ENCODE peak calls at places on chromosomes 12 and 14, in seven cellular contexts. One of them, this sample, is unnamed.
A peak's percentile ranks its signal among the peaks of the same experiment; 100 is the strongest.

GRCh38 chr12:112839386-112839972 is 47.9 kb downstream of the RPH3A start:
- DNase-seq in GM13977: no peak
- DNase-seq in lower lobe of right lung: no peak
- DNase-seq in left ventricle myocardium superior: no peak
- DNase-seq in T-helper 9 cell: no peak
- DNase-seq in amygdala: no peak
- DNase-seq in GM03348: no peak
- DNase-seq in this sample: no peak

GRCh38 chr12:71456316-71456715 is 16.7 kb downstream of the LGR5 start:
- DNase-seq in T-helper 9 cell: no peak
- DNase-seq in GM13977: no peak
- DNase-seq in lower lobe of right lung: no peak
- DNase-seq in left ventricle myocardium superior: no peak
- DNase-seq in GM03348: no peak
- DNase-seq in amygdala: no peak
- DNase-seq in this sample: no peak

GRCh38 chr12:27048822-27049752 is 26.7 kb downstream of the MED21 start:
- DNase-seq in amygdala: no peak
- DNase-seq in T-helper 9 cell: no peak
- DNase-seq in GM03348: no peak
- DNase-seq in left ventricle myocardium superior: no peak
- DNase-seq in lower lobe of right lung: no peak
- DNase-seq in GM13977: no peak
- DNase-seq in this sample: no peak

GRCh38 chr14:30559638-30560071 is 697 bp downstream of the G2E3 start:
- DNase-seq in lower lobe of right lung: no peak
- DNase-seq in GM03348: peak; percentile 53
- DNase-seq in amygdala: no peak
- DNase-seq in GM13977: no peak
- DNase-seq in left ventricle myocardium superior: no peak
- DNase-seq in T-helper 9 cell: no peak
- DNase-seq in this sample: no peak

GRCh38 chr14:75968461-75968860 is 13.3 kb downstream of the TGFB3 start:
- DNase-seq in GM03348: peak; percentile 47
- DNase-seq in amygdala: no peak
- DNase-seq in GM13977: no peak
- DNase-seq in left ventricle myocardium superior: no peak
- DNase-seq in T-helper 9 cell: no peak
- DNase-seq in lower lobe of right lung: no peak
- DNase-seq in this sample: no peak

GRCh38 chr14:41957459-41957858 is 350.8 kb downstream of the LRFN5 start:
- DNase-seq in GM03348: no peak
- DNase-seq in lower lobe of right lung: no peak
- DNase-seq in GM13977: no peak
- DNase-seq in left ventricle myocardium superior: no peak
- DNase-seq in T-helper 9 cell: no peak
- DNase-seq in amygdala: no peak
- DNase-seq in this sample: no peak

GRCh38 chr12:124529595-124530276 is 37.7 kb downstream of the NCOR2 start:
- DNase-seq in T-helper 9 cell: no peak
- DNase-seq in GM13977: no peak
- DNase-seq in left ventricle myocardium superior: no peak
- DNase-seq in amygdala: no peak
- DNase-seq in lower lobe of right lung: no peak
- DNase-seq in GM03348: no peak
- DNase-seq in this sample: no peak

GRCh38 chr12:92912052-92912451 is 17.0 kb downstream of the EEA1 start:
- DNase-seq in T-helper 9 cell: no peak
- DNase-seq in left ventricle myocardium superior: no peak
- DNase-seq in GM03348: no peak
- DNase-seq in lower lobe of right lung: no peak
- DNase-seq in GM13977: peak; percentile 8
- DNase-seq in amygdala: no peak
- DNase-seq in this sample: peak; percentile 66

GRCh38 chr12:2970744-2971143 is 11.5 kb downstream of the TEAD4 start:
- DNase-seq in T-helper 9 cell: no peak
- DNase-seq in GM03348: no peak
- DNase-seq in GM13977: no peak
- DNase-seq in left ventricle myocardium superior: no peak
- DNase-seq in lower lobe of right lung: no peak
- DNase-seq in amygdala: no peak
- DNase-seq in this sample: no peak

GRCh38 chr14:100880271-100881101 is 23.0 kb downstream of the RTL1 start:
- DNase-seq in GM13977: no peak
- DNase-seq in amygdala: no peak
- DNase-seq in left ventricle myocardium superior: peak; percentile 19
- DNase-seq in T-helper 9 cell: no peak
- DNase-seq in lower lobe of right lung: peak; percentile 31
- DNase-seq in GM03348: no peak
- DNase-seq in this sample: no peak

GRCh38 chr12:21499765-21500164 is 1.7 kb downstream of the RECQL start:
- DNase-seq in amygdala: no peak
- DNase-seq in GM13977: no peak
- DNase-seq in lower lobe of right lung: no peak
- DNase-seq in T-helper 9 cell: no peak
- DNase-seq in left ventricle myocardium superior: no peak
- DNase-seq in GM03348: no peak
- DNase-seq in this sample: no peak

GRCh38 chr14:30638926-30639325 is 16.8 kb downstream of the SCFD1 start:
- DNase-seq in lower lobe of right lung: peak; percentile 54
- DNase-seq in amygdala: no peak
- DNase-seq in left ventricle myocardium superior: no peak
- DNase-seq in GM03348: no peak
- DNase-seq in GM13977: no peak
- DNase-seq in T-helper 9 cell: no peak
- DNase-seq in this sample: no peak

GRCh38 chr12:54977155-54977554 is 7.4 kb downstream of the TESPA1 start:
- DNase-seq in left ventricle myocardium superior: no peak
- DNase-seq in lower lobe of right lung: no peak
- DNase-seq in GM13977: no peak
- DNase-seq in GM03348: peak; percentile 70
- DNase-seq in T-helper 9 cell: no peak
- DNase-seq in amygdala: no peak
- DNase-seq in this sample: no peak

GRCh38 chr12:108854453-108855283 is 2.7 kb downstream of the SSH1 start:
- DNase-seq in left ventricle myocardium superior: peak; percentile 59
- DNase-seq in GM13977: peak; percentile 57
- DNase-seq in amygdala: no peak
- DNase-seq in lower lobe of right lung: no peak
- DNase-seq in GM03348: peak; percentile 73
- DNase-seq in T-helper 9 cell: no peak
- DNase-seq in this sample: peak; percentile 79

GRCh38 chr14:60153996-60154395 is 11.2 kb downstream of the DHRS7 start:
- DNase-seq in left ventricle myocardium superior: no peak
- DNase-seq in lower lobe of right lung: no peak
- DNase-seq in T-helper 9 cell: no peak
- DNase-seq in GM13977: no peak
- DNase-seq in amygdala: no peak
- DNase-seq in GM03348: no peak
- DNase-seq in this sample: no peak

GRCh38 chr12:55694651-55695050 is 13.1 kb downstream of the ITGA7 start:
- DNase-seq in left ventricle myocardium superior: no peak
- DNase-seq in lower lobe of right lung: no peak
- DNase-seq in GM13977: no peak
- DNase-seq in amygdala: no peak
- DNase-seq in GM03348: no peak
- DNase-seq in T-helper 9 cell: no peak
- DNase-seq in this sample: no peak

GRCh38 chr12:63906876-63907275 is 62.4 kb downstream of the SRGAP1 start:
- DNase-seq in left ventricle myocardium superior: no peak
- DNase-seq in T-helper 9 cell: no peak
- DNase-seq in GM13977: no peak
- DNase-seq in lower lobe of right lung: no peak
- DNase-seq in amygdala: no peak
- DNase-seq in GM03348: no peak
- DNase-seq in this sample: no peak

GRCh38 chr12:53495903-53496751 is 3.1 kb downstream of the MAP3K12 start:
- DNase-seq in left ventricle myocardium superior: peak; percentile 68
- DNase-seq in GM03348: peak; percentile 72
- DNase-seq in lower lobe of right lung: no peak
- DNase-seq in T-helper 9 cell: no peak
- DNase-seq in GM13977: no peak
- DNase-seq in amygdala: no peak
- DNase-seq in this sample: no peak

GRCh38 chr12:108616941-108617858 is 16.5 kb downstream of the SELPLG start:
- DNase-seq in T-helper 9 cell: peak; percentile 68
- DNase-seq in left ventricle myocardium superior: no peak
- DNase-seq in amygdala: no peak
- DNase-seq in lower lobe of right lung: peak; percentile 64
- DNase-seq in GM13977: peak; percentile 90
- DNase-seq in GM03348: no peak
- DNase-seq in this sample: no peak

GRCh38 chr12:51700887-51701286 is 109.9 kb downstream of the SCN8A start:
- DNase-seq in T-helper 9 cell: no peak
- DNase-seq in GM13977: no peak
- DNase-seq in amygdala: no peak
- DNase-seq in GM03348: no peak
- DNase-seq in left ventricle myocardium superior: no peak
- DNase-seq in lower lobe of right lung: no peak
- DNase-seq in this sample: no peak

GRCh38 chr12:81468206-81468605 is 290.9 kb downstream of the PPFIA2 start:
- DNase-seq in left ventricle myocardium superior: no peak
- DNase-seq in lower lobe of right lung: no peak
- DNase-seq in GM03348: peak; percentile 7
- DNase-seq in GM13977: no peak
- DNase-seq in amygdala: no peak
- DNase-seq in T-helper 9 cell: no peak
- DNase-seq in this sample: no peak

GRCh38 chr12:24823808-24824515 is 124.9 kb downstream of the BCAT1 start:
- DNase-seq in GM03348: no peak
- DNase-seq in left ventricle myocardium superior: no peak
- DNase-seq in T-helper 9 cell: no peak
- DNase-seq in lower lobe of right lung: no peak
- DNase-seq in amygdala: no peak
- DNase-seq in GM13977: no peak
- DNase-seq in this sample: no peak

GRCh38 chr14:93655078-93655750 is 133.1 kb downstream of the PRIMA1 start:
- DNase-seq in left ventricle myocardium superior: no peak
- DNase-seq in T-helper 9 cell: no peak
- DNase-seq in amygdala: no peak
- DNase-seq in lower lobe of right lung: no peak
- DNase-seq in GM03348: peak; percentile 63
- DNase-seq in GM13977: peak; percentile 46
- DNase-seq in this sample: no peak

GRCh38 chr12:81077329-81077685 is 572 bp upstream of the ACSS3 start:
- DNase-seq in GM03348: peak; percentile 13
- DNase-seq in left ventricle myocardium superior: peak; percentile 53
- DNase-seq in lower lobe of right lung: no peak
- DNase-seq in T-helper 9 cell: no peak
- DNase-seq in amygdala: no peak
- DNase-seq in GM13977: no peak
- DNase-seq in this sample: no peak